ENCODE peak calls at places on chromosomes 5 and 9, in nine cellular contexts. T is sigmoid colon, X is adrenal gland, E is right lobe of liver, Q is upper lobe of right lung, Y is heart left ventricle, P is tibial artery, U is heart right ventricle, B is psoas muscle. C is an unnamed sample. For H3K4me1, the result is how much of the 10 kb centered on the place peaks cover.

GRCh38 chr9:14661421-14662059 is 31.7 kb downstream of the ZDHHC21 start:
- DNase-seq in X (no peak), Q (no peak), T (no peak), U (no peak), B (no peak), P (no peak), E (no peak), Y (no peak), C (no peak)

GRCh38 chr9:98385751-98386150 is 130.3 kb upstream of the TBC1D2 start:
- DNase-seq in U (no peak), T (no peak), B (no peak), X (no peak), E (no peak), P (no peak), Y (no peak), Q (no peak), C (no peak)

GRCh38 chr5:68953885-68954617 is 139.8 kb upstream of the SLC30A5 start:
- DNase-seq in T (no peak), E (no peak), B (no peak), P (no peak), X (no peak), Q (no peak), U (peak), Y (no peak), C (no peak)

GRCh38 chr5:175658299-175659145 is 651 bp downstream of the HRH2 start:
- DNase-seq in X (no peak), T (no peak), Y (peak), Q (no peak), U (no peak), P (peak), E (no peak), B (no peak), C (no peak)

GRCh38 chr9:708182-708555 is 133.3 kb upstream of the DMRT1 start:
- DNase-seq in Q (no peak), Y (no peak), E (no peak), P (no peak), U (no peak), X (no peak), B (no peak), T (no peak), C (no peak)

GRCh38 chr5:137730331-137730730 is 5.6 kb downstream of the KLHL3 start:
- DNase-seq in E (no peak), Q (no peak), B (no peak), T (no peak), X (no peak), Y (no peak), U (no peak), P (no peak), C (no peak)

GRCh38 chr9:135776893-135777622 is 75.1 kb downstream of the KCNT1 start:
- DNase-seq in Q (no peak), U (no peak), P (no peak), Y (no peak), X (no peak), E (no peak), T (no peak), B (no peak), C (peak)

GRCh38 chr5:60844429-60844890 is 391 bp upstream of the ELOVL7 start:
- DNase-seq in U (no peak), T (no peak), Q (no peak), B (no peak), X (peak), Y (no peak), E (no peak), P (no peak), C (no peak)

GRCh38 chr9:12861035-12861434 is 86.2 kb downstream of the LURAP1L start:
- DNase-seq in U (no peak), Y (no peak), P (no peak), Q (no peak), E (no peak), B (no peak), T (no peak), X (no peak), C (no peak)

GRCh38 chr5:142803428-142804111 is 33.4 kb downstream of the ARHGAP26 start:
- DNase-seq in B (peak), P (peak), X (peak), Q (no peak), U (peak), Y (no peak), E (no peak), T (peak), C (no peak)

GRCh38 chr9:37909326-37909725 is 5.4 kb upstream of the SLC25A51 start:
- DNase-seq in T (peak), X (no peak), Q (no peak), P (peak), U (no peak), Y (no peak), E (no peak), B (no peak), C (no peak)

GRCh38 chr9:23663946-23664345 is 162.1 kb downstream of the ELAVL2 start:
- DNase-seq in T (no peak), X (no peak), Y (no peak), P (no peak), B (no peak), Q (no peak), E (no peak), U (no peak), C (no peak)

GRCh38 chr5:143964919-143965318 is 153.0 kb downstream of the HMHB1 start:
- DNase-seq in P (no peak), B (no peak), X (no peak), U (no peak), T (no peak), Y (no peak), E (no peak), Q (no peak), C (no peak)

GRCh38 chr5:59773286-59773685 is 120.2 kb downstream of the PDE4D start:
- DNase-seq in U (no peak), P (no peak), T (no peak), Q (no peak), Y (no peak), E (no peak), X (no peak), B (no peak), C (no peak)

GRCh38 chr9:347667-348292 is 133.1 kb downstream of the DOCK8 start:
- DNase-seq in B (no peak), X (no peak), Q (no peak), Y (no peak), E (no peak), T (no peak), U (no peak), P (no peak), C (no peak)

GRCh38 chr9:1913931-1914330 is 101.2 kb upstream of the SMARCA2 start:
- DNase-seq in T (no peak), Q (no peak), Y (no peak), B (no peak), U (no peak), E (no peak), X (no peak), P (no peak), C (no peak)

GRCh38 chr9:94937214-94937903 is 210.9 kb downstream of the AOPEP start:
- DNase-seq in T (no peak), U (no peak), Y (no peak), X (no peak), B (no peak), P (no peak), E (no peak), Q (no peak), C (no peak)

GRCh38 chr5:14399054-14399657 is 182.4 kb upstream of the OTULINL start:
- DNase-seq in E (no peak), Q (no peak), T (no peak), B (no peak), X (no peak), Y (no peak), P (no peak), U (no peak), C (peak)

GRCh38 chr5:89342106-89342876 is 459.3 kb upstream of the MEF2C start:
- DNase-seq in Y (no peak), T (no peak), P (no peak), X (no peak), E (no peak), U (no peak), Q (no peak), B (no peak), C (no peak)

GRCh38 chr5:36815871-36816270 is 60.7 kb upstream of the NIPBL start:
- DNase-seq in Y (no peak), X (no peak), E (no peak), T (no peak), B (no peak), Q (no peak), U (no peak), P (no peak), C (no peak)

GRCh38 chr5:103243665-103244064 is 14.9 kb upstream of the MACIR start:
- DNase-seq in X (no peak), E (no peak), T (no peak), B (no peak), U (no peak), Q (no peak), P (no peak), Y (no peak), C (no peak)

GRCh38 chr9:71812385-71812784 is 44.1 kb upstream of the CEMIP2 start:
- DNase-seq in B (peak), P (peak), T (no peak), Y (no peak), X (no peak), E (no peak), U (peak), Q (no peak), C (no peak)

GRCh38 chr9:137268538-137269201 is 8.9 kb upstream of the TOR4A start:
- DNase-seq in B (no peak), X (no peak), E (no peak), Y (no peak), U (no peak), T (no peak), Q (no peak), P (no peak), C (no peak)

GRCh38 chr5:138824924-138825863 is 49.9 kb downstream of the LRRTM2 start:
- DNase-seq in X (no peak), U (peak), Y (no peak), E (no peak), Q (no peak), T (no peak), B (no peak), P (no peak), C (no peak)

GRCh38 chr9:113530942-113531341 is 67.4 kb downstream of the RGS3 start:
- DNase-seq in Y (no peak), B (no peak), E (no peak), X (no peak), T (peak), U (no peak), P (no peak), Q (no peak), C (no peak)

GRCh38 chr5:19001054-19001453 is 986.9 kb downstream of the CDH18 start:
- DNase-seq in Y (no peak), B (no peak), E (no peak), X (no peak), P (no peak), T (no peak), U (no peak), Q (no peak), C (no peak)

GRCh38 chr9:112408285-112408684 is 28.4 kb downstream of the HSDL2 start:
- DNase-seq in B (no peak), X (no peak), E (no peak), T (no peak), U (no peak), Q (no peak), P (no peak), Y (no peak), C (no peak)

GRCh38 chr5:82408033-82408432 is 129.9 kb upstream of the RPS23 start:
- DNase-seq in E (no peak), B (no peak), Y (no peak), U (no peak), Q (no peak), T (no peak), X (no peak), P (no peak), C (no peak)

GRCh38 chr5:138444078-138444773 is 5.4 kb downstream of the REEP2 start:
- DNase-seq in P (no peak), T (no peak), E (no peak), Q (peak), X (no peak), U (no peak), Y (no peak), B (no peak), C (no peak)

GRCh38 chr5:153496835-153497234 is 6.4 kb downstream of the GRIA1 start:
- DNase-seq in E (no peak), Q (no peak), P (no peak), X (peak), B (no peak), Y (no peak), T (no peak), U (peak), C (no peak)

GRCh38 chr9:136036050-136036449 is 59.0 kb downstream of the NACC2 start:
- DNase-seq in T (no peak), X (no peak), Q (no peak), B (no peak), P (no peak), U (no peak), Y (no peak), E (no peak), C (no peak)

GRCh38 chr9:98380065-98380681 is 124.7 kb upstream of the TBC1D2 start:
- DNase-seq in X (peak), Y (no peak), T (no peak), B (no peak), Q (no peak), P (no peak), E (no peak), U (no peak), C (no peak)

GRCh38 chr9:117189121-117189520 is 225.7 kb downstream of the ASTN2 start:
- DNase-seq in B (no peak), U (no peak), T (no peak), Q (no peak), P (no peak), E (no peak), Y (no peak), X (no peak), C (no peak)

DNA sequence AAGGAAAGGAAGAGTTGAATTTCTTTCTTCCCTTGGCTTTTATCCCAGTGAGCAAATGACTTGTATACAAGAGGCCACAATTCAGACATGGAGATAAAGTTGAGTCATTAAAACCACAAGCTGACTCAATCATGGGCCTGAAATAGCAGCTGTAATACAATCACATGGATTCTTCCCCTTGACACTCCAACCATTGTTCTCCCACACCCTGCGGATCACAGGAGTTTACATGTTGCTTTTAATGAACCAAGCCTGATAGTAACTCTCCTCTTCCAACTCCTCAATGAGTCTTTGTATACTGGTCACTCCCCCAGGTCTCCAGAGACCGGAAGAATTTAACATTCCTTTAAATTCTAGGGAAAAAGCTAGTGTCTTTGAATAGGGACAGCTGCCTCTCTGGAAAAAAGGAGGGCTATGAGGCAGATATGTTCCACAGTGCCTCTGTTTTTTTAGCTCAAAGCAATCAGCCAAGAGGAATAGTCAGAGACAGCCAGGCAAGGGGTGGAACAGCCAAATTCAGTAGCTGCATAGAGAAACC is 32.4 kb downstream of the PCDHGC5 start:
- DNase-seq in B (no peak), Q (no peak), P (peak), Y (no peak), U (peak), X (peak), T (no peak), E (no peak), C (no peak)
- H3K4me1 ChIP-seq in B (half or more), Q (half or more), P (under half), Y (under half), U (under half), X (under half), T (under half), E (under half), C (under half)

GRCh38 chr9:123073441-123073840 is 40.0 kb downstream of the GPR21 start:
- DNase-seq in Y (no peak), T (no peak), U (no peak), Q (no peak), P (no peak), X (no peak), B (no peak), E (no peak), C (no peak)
- H3K27ac ChIP-seq in Y (no peak), T (peak), U (peak), Q (peak), P (peak), X (no peak), B (no peak), E (no peak), C (no peak)

DNA sequence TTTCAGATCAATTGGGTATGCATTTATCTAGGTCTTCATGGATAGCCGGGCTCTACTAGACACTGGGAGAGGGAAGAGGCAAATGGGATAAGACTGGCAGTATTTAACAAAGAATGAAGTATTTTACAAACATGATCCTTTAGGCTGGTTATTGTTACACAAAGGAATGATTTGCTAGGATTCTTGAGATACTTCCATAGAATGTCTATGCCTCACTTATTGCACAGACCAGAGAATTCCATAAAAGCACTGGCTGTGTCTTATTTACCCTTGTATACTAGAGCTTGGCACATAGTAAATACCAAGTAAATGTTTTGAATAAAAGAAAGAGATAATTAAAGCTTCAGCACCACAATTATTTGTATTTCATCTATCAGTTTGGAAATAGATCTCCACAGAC is 3.6 kb downstream of the PDCD1LG2 start:
- DNase-seq in X (no peak), Q (no peak), T (no peak), P (no peak), B (no peak), U (no peak), Y (no peak), E (no peak), C (no peak)
- H3K4me1 ChIP-seq in X (under half), Q (under half), T (under half), P (under half), B (under half), U (under half), Y (under half), E (under half), C (under half)

DNA sequence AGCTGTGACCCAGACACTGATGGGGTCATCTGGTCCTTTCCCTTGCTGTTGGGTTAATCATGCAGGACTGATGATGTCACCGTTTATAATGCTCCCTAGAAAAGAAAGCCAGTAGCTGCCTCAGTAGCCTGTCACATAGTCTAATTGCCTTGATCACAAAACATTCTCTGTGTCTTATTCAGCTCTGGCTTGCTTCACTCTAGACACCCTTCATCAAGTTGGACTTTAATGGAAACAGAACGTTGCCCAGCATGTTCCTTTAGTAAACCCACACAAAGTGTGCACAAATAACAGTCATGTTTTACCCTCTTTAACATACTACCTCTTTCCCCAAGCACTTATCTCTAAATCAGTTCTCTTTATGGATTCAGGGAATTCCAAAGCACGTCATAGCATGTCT is 170.9 kb downstream of the SGCD start:
- DNase-seq in Q (no peak), E (no peak), P (no peak), B (no peak), U (no peak), Y (no peak), T (no peak), X (no peak), C (no peak)
- H3K27ac ChIP-seq in Q (no peak), E (no peak), P (no peak), B (no peak), U (peak), Y (no peak), T (peak), X (no peak), C (no peak)

GRCh38 chr5:170313344-170313743 is 15.8 kb upstream of the LCP2 start:
- DNase-seq in P (no peak), T (no peak), B (no peak), Q (no peak), X (no peak), E (no peak), U (no peak), Y (no peak), C (no peak)
- H3K4me1 ChIP-seq in P (under half), T (half or more), B (under half), Q (under half), X (under half), E (under half), U (under half), Y (under half), C (half or more)